ENCODE peak calls at places on chromosomes 7 and 10, in five cellular contexts. W is GM12878, G is AG09309, B is RWPE1, Y is IMR-90. V is an unnamed sample.

GRCh38 chr10:386751-387693 is 251.8 kb downstream of the ZMYND11 start:
- DNase-seq in B (no peak), Y (no peak), G (no peak), W (no peak), V (no peak)

GRCh38 chr10:6068422-6068821 is 6.3 kb upstream of the IL2RA start:
- DNase-seq in B (no peak), G (no peak), Y (no peak), W (no peak), V (no peak)

GRCh38 chr10:48658243-48658888 is 26.3 kb upstream of the WDFY4 start:
- DNase-seq in G (no peak), W (no peak), Y (peak), B (peak), V (peak)

GRCh38 chr7:77367976-77368375 is 48.2 kb downstream of the GSAP start:
- DNase-seq in Y (peak), W (no peak), B (no peak), G (no peak), V (no peak)

GRCh38 chr7:134750083-134751062 is 29.1 kb upstream of the CALD1 start:
- DNase-seq in B (no peak), G (no peak), Y (peak), W (no peak), V (peak)

GRCh38 chr7:105613611-105614330 is 32.5 kb upstream of the EFCAB10 start:
- DNase-seq in Y (no peak), B (no peak), G (no peak), W (no peak), V (no peak)

GRCh38 chr10:61283489-61284221 is 169.5 kb downstream of the TMEM26 start:
- DNase-seq in Y (no peak), G (no peak), W (no peak), B (no peak), V (peak)

GRCh38 chr7:45255187-45255586 is 97.6 kb downstream of the RAMP3 start:
- DNase-seq in B (no peak), Y (no peak), G (no peak), W (no peak), V (no peak)

DNA sequence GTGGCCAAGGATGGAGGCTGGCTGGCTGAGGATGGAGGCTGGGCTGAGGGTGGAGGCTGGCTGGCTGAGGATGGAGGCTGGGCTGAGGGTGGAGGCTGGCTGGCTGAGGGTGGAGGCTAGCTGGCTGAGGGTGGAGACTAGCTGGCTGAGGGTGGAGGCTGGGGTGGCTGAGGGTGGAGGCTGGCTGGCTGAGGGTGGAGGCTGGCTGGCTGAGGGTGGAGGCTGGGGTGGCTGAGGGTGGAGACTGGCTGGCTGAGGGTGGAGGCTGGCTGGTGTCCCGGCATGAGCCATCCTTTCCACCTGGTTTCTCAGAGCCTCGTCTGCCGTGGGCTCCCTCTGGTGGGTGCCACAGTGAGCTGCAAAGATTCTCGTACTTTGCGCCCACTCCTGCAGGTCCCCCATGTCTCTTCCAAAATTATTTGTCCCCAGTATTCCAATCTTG is 88.4 kb downstream of the ELFN1 start:
- DNase-seq in Y (peak), W (no peak), G (no peak), B (peak), V (peak)
- TF ChIP-seq CTCF in Y (peak), W (peak), G (peak), B (no peak), V (no peak)

GRCh38 chr10:71219918-71220688 is 7.7 kb downstream of the UNC5B start:
- DNase-seq in B (no peak), G (no peak), W (no peak), Y (no peak), V (no peak)

GRCh38 chr10:71223365-71224058 is 11.1 kb downstream of the UNC5B start:
- DNase-seq in B (no peak), Y (no peak), G (no peak), W (no peak), V (no peak)

GRCh38 chr10:71221586-71222202 is 9.3 kb downstream of the UNC5B start:
- DNase-seq in G (no peak), Y (no peak), B (no peak), W (no peak), V (no peak)

GRCh38 chr10:71220689-71221540 is 8.5 kb downstream of the UNC5B start:
- DNase-seq in B (no peak), G (no peak), Y (no peak), W (no peak), V (no peak)

DNA sequence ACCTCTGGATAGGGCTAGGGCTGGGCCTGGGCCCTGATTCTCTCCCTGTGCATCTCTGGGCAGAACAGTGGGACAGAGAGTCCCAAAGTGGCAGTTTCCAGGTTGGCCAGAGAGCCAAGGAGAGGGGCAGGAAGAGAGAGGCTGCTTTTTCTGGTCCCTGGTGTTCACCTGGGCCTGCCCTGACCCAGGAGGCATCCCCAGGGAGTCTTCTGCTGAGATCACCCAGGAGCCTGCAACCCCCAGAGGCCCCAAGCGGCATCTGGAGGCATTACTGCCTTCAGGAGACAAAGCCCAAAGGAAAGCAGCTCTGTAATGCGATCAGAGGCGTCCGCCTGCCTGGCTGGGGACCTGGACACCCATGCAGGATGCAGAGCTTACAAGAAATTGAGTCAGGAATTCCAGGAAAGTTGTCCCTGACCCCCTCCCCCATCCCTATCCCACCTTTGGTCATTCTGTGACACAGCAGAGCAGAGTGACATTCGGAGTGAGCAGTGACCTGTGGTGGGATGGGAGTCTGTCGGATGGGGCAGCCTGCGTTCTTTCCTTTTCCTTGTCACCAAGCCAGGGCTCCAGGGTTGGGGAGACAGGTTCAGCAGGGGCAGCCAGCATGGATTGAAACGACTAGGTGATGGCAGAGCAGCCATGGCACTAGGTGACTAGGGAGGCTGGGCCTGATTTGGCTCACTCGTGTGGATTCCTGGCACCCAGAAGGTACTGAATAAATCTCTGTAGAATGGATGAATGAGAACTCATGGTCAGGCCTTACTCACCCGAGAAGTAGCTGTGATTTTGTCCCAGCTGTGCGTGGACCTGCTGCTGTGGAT is 10.4 kb downstream of the UNC5B start:
- DNase-seq in B (no peak), Y (peak), G (no peak), W (no peak), V (no peak)
- TF ChIP-seq CTCF in B (no peak), Y (no peak), G (no peak), W (no peak), V (no peak)

GRCh38 chr7:144000020-144000419 is at the start of gene OR6B1:
- DNase-seq in G (no peak), Y (no peak), W (no peak), B (no peak), V (no peak)
- TF ChIP-seq CTCF in G (no peak), Y (no peak), W (no peak), B (no peak), V (no peak)

DNA sequence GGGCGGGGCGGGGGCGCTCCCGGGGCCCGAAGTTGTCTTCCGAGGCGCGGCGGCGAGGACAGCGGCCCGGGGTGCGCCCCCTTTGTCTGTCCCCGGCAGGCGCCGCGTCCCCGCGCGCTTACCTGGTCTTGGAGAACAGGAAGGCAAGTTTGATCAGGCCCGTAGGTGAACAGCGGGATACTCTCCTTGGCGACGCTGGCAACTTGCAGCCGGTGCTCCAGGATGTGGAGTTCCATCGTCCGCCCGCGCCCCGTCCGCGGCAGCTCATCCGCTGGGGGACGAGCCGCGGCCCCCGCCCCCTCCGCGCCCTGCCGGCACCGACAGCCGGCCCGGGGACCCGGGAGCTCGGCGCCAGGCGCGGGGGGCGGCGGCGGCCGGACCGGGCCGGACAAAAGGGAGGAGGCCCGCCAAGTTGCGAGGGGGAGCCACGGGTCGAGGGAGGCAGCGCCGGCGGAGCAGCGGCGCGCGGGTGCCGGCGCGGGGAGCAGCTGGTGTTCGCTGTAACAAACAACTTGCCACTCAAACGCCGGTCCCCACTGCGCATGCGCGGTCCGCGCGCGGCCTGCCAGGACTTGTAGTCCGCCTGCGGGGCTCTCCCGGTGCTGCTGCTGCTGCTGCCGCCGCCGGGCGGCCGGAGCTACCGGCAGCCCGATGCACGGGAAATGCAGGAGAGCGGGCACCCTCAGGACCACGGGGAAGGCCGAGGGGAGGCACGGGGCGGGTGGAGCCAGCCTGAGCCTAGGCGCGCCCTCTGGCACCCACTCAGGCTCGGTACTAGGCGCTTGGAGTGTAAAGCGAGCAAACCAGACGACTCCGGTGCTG is 35.6 kb upstream of the SPDYE3 start:
- DNase-seq in Y (peak), G (peak), B (peak), W (peak), V (peak)
- TF ChIP-seq CTCF in Y (peak), G (peak), B (peak), W (peak), V (peak)